ENCODE peak calls at places on chromosomes 16 and 17, in nine cellular contexts. P is NCI-H2081 treated with DMSO at 0.1 percent for 48 hours; I is NCI-H1417; F is stimulated activated CD4-positive, alpha-beta T cell treated with anti-CD3 and anti-CD28 coated beads, Interleukin-12 subunit alpha, Interleukin-12 subunit beta, amount 100 ng/mL, for 4 hours; J is activated naive CD8-positive, alpha-beta T cell treated with anti-CD3 and anti-CD28 coated beads for 36 hours; A is NCI-H1092; R is EH; E is myocyte; Q is endothelial cell of umbilical vein. C is an unnamed sample.

GRCh38 chr17:77888242-77889134 is 70.0 kb upstream of the TNRC6C start:
- DNase-seq in E (no peak), R (peak; percentile 14), A (no peak), I (peak; percentile 63), F (no peak), J (no peak), Q (peak; percentile 8), P (no peak), C (no peak)

GRCh38 chr16:4375717-4376116 is 4.1 kb downstream of the VASN start:
- DNase-seq in P (no peak), I (no peak), J (no peak), R (peak; percentile 61), F (no peak), E (no peak), Q (no peak), A (no peak), C (no peak)

GRCh38 chr16:89478576-89479221 is 11.7 kb downstream of the ANKRD11 start:
- DNase-seq in J (peak; percentile 29), I (no peak), Q (no peak), P (no peak), E (no peak), F (no peak), R (peak; percentile 82), A (no peak), C (no peak)

GRCh38 chr16:79519448-79519847 is 81.1 kb downstream of the MAF start:
- DNase-seq in F (no peak), A (no peak), P (no peak), E (no peak), J (no peak), R (no peak), Q (no peak), I (peak; percentile 23), C (no peak)

GRCh38 chr16:12458591-12459400 is 344.9 kb downstream of the CPPED1 start:
- DNase-seq in Q (no peak), P (no peak), J (peak; percentile 38), E (no peak), R (no peak), A (no peak), I (no peak), F (peak; percentile 34), C (peak; percentile 44)

GRCh38 chr16:85326113-85326793 is 214.0 kb upstream of the CIBAR2 start:
- DNase-seq in J (no peak), A (no peak), F (no peak), E (no peak), P (no peak), R (peak; percentile 46), Q (no peak), I (no peak), C (no peak)

GRCh38 chr17:75130632-75131277 is 787 bp downstream of the NT5C start:
- DNase-seq in E (peak; percentile 63), P (no peak), F (peak; percentile 53), J (peak; percentile 69), I (no peak), A (peak; percentile 32), R (peak; percentile 68), Q (peak; percentile 66), C (peak; percentile 76)

GRCh38 chr17:32335647-32336046 is 6.3 kb downstream of the C17orf75 start:
- DNase-seq in I (no peak), Q (no peak), P (no peak), R (peak; percentile 89), F (no peak), E (peak; percentile 24), J (no peak), A (no peak), C (no peak)

GRCh38 chr17:79851461-79851817 is 12.2 kb upstream of the CBX4 start:
- DNase-seq in E (no peak), P (no peak), F (no peak), Q (no peak), I (peak; percentile 86), A (no peak), R (no peak), J (no peak), C (no peak)